ENCODE peak calls at places on chromosomes 12 and 14, in nine cellular contexts. Y is endothelial cell, Q is bronchial epithelial cell, D is WTC11, I is astrocyte of the spinal cord, K is omental fat pad, W is dorsolateral prefrontal cortex, C is tibial artery, F is A549. P is an unnamed sample.

GRCh38 chr12:92603741-92604432 is 98.9 kb upstream of the PLEKHG7 start:
- DNase-seq in Y (no peak), Q (peak), D (no peak), I (no peak), K (no peak), W (no peak), C (no peak), F (no peak), P (no peak)

GRCh38 chr12:93080994-93081809 is 152.1 kb upstream of the EEA1 start:
- DNase-seq in Y (no peak), Q (no peak), D (peak), I (peak), K (no peak), W (no peak), C (no peak), F (no peak), P (no peak)

GRCh38 chr12:22340143-22340542 is 5.6 kb upstream of the ST8SIA1 start:
- DNase-seq in Y (no peak), Q (no peak), D (no peak), I (no peak), K (no peak), W (no peak), C (no peak), F (no peak), P (no peak)

GRCh38 chr12:62481843-62482540 is 15.4 kb downstream of the MON2 start:
- DNase-seq in Y (no peak), Q (no peak), D (no peak), I (no peak), K (no peak), W (no peak), C (no peak), F (no peak), P (no peak)

GRCh38 chr14:92143962-92144361 is 22.2 kb downstream of the CPSF2 start:
- DNase-seq in Y (no peak), Q (no peak), D (no peak), I (no peak), K (no peak), W (no peak), C (no peak), F (no peak), P (no peak)

GRCh38 chr14:65255029-65255545 is 152.8 kb upstream of the MAX start:
- DNase-seq in Y (no peak), Q (peak), D (no peak), I (peak), K (no peak), W (no peak), C (no peak), F (peak), P (no peak)

GRCh38 chr12:88909510-88909909 is 329.2 kb upstream of the KITLG start:
- DNase-seq in Y (no peak), Q (no peak), D (no peak), I (no peak), K (no peak), W (no peak), C (no peak), F (no peak), P (no peak)

GRCh38 chr14:92789457-92790089 is 4.5 kb upstream of the GOLGA5 start:
- DNase-seq in Y (no peak), Q (peak), D (no peak), I (no peak), K (no peak), W (no peak), C (no peak), F (no peak), P (no peak)

GRCh38 chr12:27549801-27550652 is 26.0 kb downstream of the PPFIBP1 start:
- DNase-seq in Y (no peak), Q (peak), D (peak), I (peak), K (peak), W (no peak), C (peak), F (peak), P (peak)

GRCh38 chr14:23565626-23566025 is 2.0 kb downstream of the AP1G2 start:
- DNase-seq in Y (no peak), Q (no peak), D (no peak), I (no peak), K (no peak), W (no peak), C (no peak), F (no peak), P (no peak)

GRCh38 chr12:18068355-18068754 is 21.6 kb downstream of the RERGL start:
- DNase-seq in Y (no peak), Q (peak), D (no peak), I (no peak), K (no peak), W (no peak), C (no peak), F (no peak), P (no peak)

GRCh38 chr12:23950011-23950774 is 723 bp upstream of the SOX5 start:
- DNase-seq in Y (peak), Q (peak), D (no peak), I (peak), K (no peak), W (no peak), C (peak), F (no peak), P (peak)

GRCh38 chr12:127113945-127114344 is 1153.0 kb upstream of the TMEM132C start:
- DNase-seq in Y (no peak), Q (no peak), D (no peak), I (no peak), K (no peak), W (no peak), C (no peak), F (no peak), P (no peak)

GRCh38 chr14:32711103-32711680 is 227.5 kb upstream of the NPAS3 start:
- DNase-seq in Y (peak), Q (peak), D (no peak), I (peak), K (no peak), W (no peak), C (no peak), F (peak), P (peak)

GRCh38 chr12:91327889-91328288 is 145.3 kb upstream of the DCN start:
- DNase-seq in Y (no peak), Q (no peak), D (no peak), I (peak), K (no peak), W (no peak), C (no peak), F (no peak), P (no peak)

GRCh38 chr14:56004807-56005579 is 113.2 kb upstream of the PELI2 start:
- DNase-seq in Y (no peak), Q (peak), D (no peak), I (peak), K (no peak), W (no peak), C (no peak), F (peak), P (peak)

GRCh38 chr12:47945341-47945728 is 18.1 kb upstream of the TMEM106C start:
- DNase-seq in Y (no peak), Q (peak), D (no peak), I (no peak), K (no peak), W (no peak), C (no peak), F (no peak), P (no peak)

GRCh38 chr12:61808856-61809255 is 451.3 kb upstream of the USP15 start:
- DNase-seq in Y (no peak), Q (peak), D (no peak), I (no peak), K (no peak), W (no peak), C (no peak), F (no peak), P (no peak)

GRCh38 chr12:94725375-94726168 is 75.2 kb upstream of the TMCC3 start:
- DNase-seq in Y (peak), Q (peak), D (peak), I (peak), K (no peak), W (no peak), C (no peak), F (peak), P (no peak)

GRCh38 chr12:109389146-109389545 is 41.4 kb downstream of the MYO1H start:
- DNase-seq in Y (no peak), Q (no peak), D (no peak), I (no peak), K (no peak), W (no peak), C (no peak), F (peak), P (peak)

GRCh38 chr12:97134495-97134894 is 227.4 kb downstream of the NEDD1 start:
- DNase-seq in Y (no peak), Q (no peak), D (no peak), I (no peak), K (no peak), W (no peak), C (no peak), F (no peak), P (no peak)

GRCh38 chr14:79279645-79280399 is 931.5 kb downstream of the DIO2 start:
- DNase-seq in Y (peak), Q (peak), D (peak), I (no peak), K (no peak), W (no peak), C (no peak), F (no peak), P (no peak)

GRCh38 chr12:100962086-100962712 is 167.6 kb downstream of the ANO4 start:
- DNase-seq in Y (no peak), Q (no peak), D (no peak), I (no peak), K (no peak), W (no peak), C (no peak), F (no peak), P (peak)

GRCh38 chr14:90140298-90140955 is 78.6 kb downstream of the KCNK13 start:
- DNase-seq in Y (no peak), Q (peak), D (no peak), I (peak), K (no peak), W (no peak), C (no peak), F (no peak), P (no peak)

GRCh38 chr12:124774462-124775167 is 89.0 kb downstream of the SCARB1 start:
- DNase-seq in Y (no peak), Q (peak), D (no peak), I (peak), K (no peak), W (peak), C (no peak), F (no peak), P (no peak)

GRCh38 chr12:132077322-132078100 is 66.6 kb downstream of the DDX51 start:
- DNase-seq in Y (no peak), Q (no peak), D (no peak), I (no peak), K (no peak), W (no peak), C (no peak), F (no peak), P (no peak)

GRCh38 chr12:132074216-132074615 is 69.9 kb downstream of the DDX51 start:
- DNase-seq in Y (no peak), Q (no peak), D (no peak), I (no peak), K (no peak), W (no peak), C (no peak), F (no peak), P (peak)

GRCh38 chr12:132078190-132078589 is 65.9 kb downstream of the DDX51 start:
- DNase-seq in Y (no peak), Q (no peak), D (no peak), I (peak), K (peak), W (no peak), C (no peak), F (no peak), P (no peak)

GRCh38 chr12:132075026-132075713 is 68.9 kb downstream of the DDX51 start:
- DNase-seq in Y (no peak), Q (no peak), D (peak), I (no peak), K (no peak), W (no peak), C (no peak), F (no peak), P (peak)

GRCh38 chr12:132075714-132076553 is 68.2 kb downstream of the DDX51 start:
- DNase-seq in Y (no peak), Q (no peak), D (no peak), I (no peak), K (no peak), W (no peak), C (no peak), F (no peak), P (peak)
- TF ChIP-seq CTCF in Y (no peak), Q (no peak), D (no peak), I (no peak), K (no peak), W (no peak), C (no peak), F (no peak), P (no peak)

GRCh38 chr14:89015016-89015415 is 190.6 kb downstream of the TTC8 start:
- DNase-seq in Y (no peak), Q (no peak), D (no peak), I (no peak), K (no peak), W (no peak), C (no peak), F (no peak), P (no peak)
- TF ChIP-seq CTCF in Y (no peak), Q (no peak), D (no peak), I (peak), K (no peak), W (no peak), C (no peak), F (no peak), P (no peak)

GRCh38 chr12:99137124-99137845 is 492.2 kb downstream of the APAF1 start:
- DNase-seq in Y (no peak), Q (no peak), D (peak), I (no peak), K (no peak), W (no peak), C (no peak), F (no peak), P (no peak)
- TF ChIP-seq CTCF in Y (no peak), Q (no peak), D (no peak), I (no peak), K (no peak), W (no peak), C (no peak), F (no peak), P (no peak)

GRCh38 chr12:56152132-56152755 is at the start of gene MYL6B:
- DNase-seq in Y (peak), Q (peak), D (peak), I (peak), K (peak), W (peak), C (peak), F (peak), P (peak)

GRCh38 chr12:56150563-56150962 is 1.8 kb upstream of the MYL6B start:
- DNase-seq in Y (no peak), Q (peak), D (no peak), I (peak), K (no peak), W (no peak), C (no peak), F (no peak), P (no peak)

GRCh38 chr12:56152756-56153137 is 360 bp downstream of the MYL6B start:
- DNase-seq in Y (no peak), Q (no peak), D (no peak), I (no peak), K (no peak), W (no peak), C (no peak), F (no peak), P (no peak)

GRCh38 chr12:56153291-56154065 is 1.1 kb downstream of the MYL6B start:
- DNase-seq in Y (no peak), Q (no peak), D (no peak), I (no peak), K (no peak), W (no peak), C (no peak), F (no peak), P (peak)

DNA sequence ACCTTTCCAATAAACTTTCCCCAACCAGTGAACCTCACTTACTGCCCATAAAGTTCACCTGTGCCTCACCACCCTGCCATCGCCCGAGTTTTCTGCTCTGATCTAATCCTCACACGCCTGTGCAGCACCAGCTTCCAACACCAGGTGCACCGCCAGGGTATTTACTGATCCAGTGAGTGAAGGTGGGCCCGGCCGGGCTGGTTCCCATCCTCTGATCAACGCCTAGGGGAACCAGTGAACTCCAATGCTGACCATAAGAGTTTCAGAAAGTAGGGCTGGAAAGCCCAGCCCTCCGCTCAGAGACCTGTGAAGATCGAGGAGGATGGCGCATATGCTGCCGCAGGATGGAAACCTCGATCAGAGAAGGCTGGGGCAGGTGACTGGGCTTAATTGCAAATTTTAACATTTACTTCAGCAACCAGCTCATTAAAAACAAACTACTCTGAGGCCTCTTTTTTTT is 685 bp upstream of the MYL6B start:
- DNase-seq in Y (peak), Q (peak), D (peak), I (no peak), K (peak), W (peak), C (no peak), F (peak), P (peak)
- TF ChIP-seq CTCF in Y (peak), Q (peak), D (peak), I (peak), K (no peak), W (no peak), C (peak), F (no peak), P (peak)

P was measured in testis.